ENCODE peak calls at places on chromosomes 12 and 14, in six cellular contexts. E, O, P, C, F and A are unnamed samples. For H3K27me3, the result is how much of the 10 kb centered on the place peaks cover.

GRCh38 chr12:15184484-15184883 is 36.7 kb downstream of the RERG start:
- DNase-seq in E (no peak), O (no peak), P (no peak), C (no peak), F (no peak), A (no peak)

GRCh38 chr12:55707841-55708694 is at the start of gene ITGA7:
- DNase-seq in E (peak), O (no peak), P (no peak), C (peak), F (no peak), A (peak)

GRCh38 chr12:49296034-49296835 is 1.3 kb downstream of the PRPH start:
- DNase-seq in E (peak), O (peak), P (no peak), C (peak), F (no peak), A (peak)

GRCh38 chr14:85471744-85472143 is 58.2 kb upstream of the FLRT2 start:
- DNase-seq in E (no peak), O (no peak), P (peak), C (no peak), F (peak), A (no peak)

GRCh38 chr14:21098134-21098891 is at the start of gene ZNF219:
- DNase-seq in E (peak), O (peak), P (peak), C (peak), F (peak), A (peak)

GRCh38 chr12:111444314-111444705 is 38.6 kb downstream of the SH2B3 start:
- DNase-seq in E (no peak), O (no peak), P (no peak), C (no peak), F (peak), A (no peak)

GRCh38 chr12:62375603-62376002 is 91.0 kb upstream of the MON2 start:
- DNase-seq in E (no peak), O (no peak), P (no peak), C (no peak), F (no peak), A (no peak)

GRCh38 chr14:101114726-101115481 is 211.4 kb upstream of the RTL1 start:
- DNase-seq in E (no peak), O (no peak), P (no peak), C (no peak), F (no peak), A (no peak)

GRCh38 chr12:48296586-48297396 is 53.9 kb downstream of the ZNF641 start:
- DNase-seq in E (peak), O (peak), P (peak), C (peak), F (peak), A (peak)

GRCh38 chr12:56007892-56008471 is 10.9 kb downstream of the SUOX start:
- DNase-seq in E (no peak), O (no peak), P (peak), C (peak), F (no peak), A (no peak)

GRCh38 chr14:79480212-79480611 is 731.1 kb downstream of the DIO2 start:
- DNase-seq in E (no peak), O (no peak), P (no peak), C (no peak), F (peak), A (no peak)

GRCh38 chr12:5506821-5507231 is 74.9 kb downstream of the NTF3 start:
- DNase-seq in E (no peak), O (no peak), P (no peak), C (no peak), F (no peak), A (no peak)

GRCh38 chr12:5505751-5506150 is 73.8 kb downstream of the NTF3 start:
- DNase-seq in E (no peak), O (no peak), P (no peak), C (no peak), F (no peak), A (no peak)

GRCh38 chr12:5503774-5504173 is 71.9 kb downstream of the NTF3 start:
- DNase-seq in E (no peak), O (no peak), P (no peak), C (no peak), F (no peak), A (no peak)

GRCh38 chr12:5506295-5506694 is 74.4 kb downstream of the NTF3 start:
- DNase-seq in E (no peak), O (no peak), P (no peak), C (no peak), F (no peak), A (no peak)

GRCh38 chr12:5505116-5505515 is 73.2 kb downstream of the NTF3 start:
- DNase-seq in E (no peak), O (no peak), P (no peak), C (no peak), F (no peak), A (no peak)
- H3K27me3 ChIP-seq in E (under half), O (under half), P (under half), C (under half), F (under half), A (under half)

GRCh38 chr12:116282371-116283286 is 5.1 kb upstream of the MED13L start:
- DNase-seq in E (no peak), O (no peak), P (no peak), C (no peak), F (no peak), A (no peak)
- H3K4me3 ChIP-seq in E (peak), O (no peak), P (no peak), C (no peak), F (no peak), A (no peak)

GRCh38 chr14:65720171-65720570 is 307.6 kb downstream of the FUT8 start:
- DNase-seq in E (no peak), O (no peak), P (no peak), C (no peak), F (no peak), A (no peak)
- H3K27ac ChIP-seq in E (no peak), O (no peak), P (no peak), C (no peak), F (no peak), A (no peak)

GRCh38 chr12:124295431-124296058 is 652 bp downstream of the RFLNA start:
- DNase-seq in E (peak), O (no peak), P (no peak), C (no peak), F (no peak), A (no peak)
- H3K27me3 ChIP-seq in E (under half), O (under half), P (under half), C (under half), F (under half), A (under half)

GRCh38 chr12:119008691-119009221 is 27.4 kb downstream of the SRRM4 start:
- DNase-seq in E (no peak), O (no peak), P (no peak), C (no peak), F (no peak), A (no peak)
- H3K4me3 ChIP-seq in E (no peak), O (no peak), P (no peak), C (no peak), F (no peak), A (no peak)